ENCODE peak calls at places on chromosomes 3 and 15, in six cellular contexts. H is HCT116, K is NB4, L is left ventricle myocardium inferior, R is GM12865, I is HFF-Myc. V is an unnamed sample.
A peak's percentile ranks its signal among the peaks of the same experiment; 100 is the strongest.

GRCh38 chr3:119418091-119418512 is 45.3 kb downstream of the TMEM39A start:
- DNase-seq in H (no peak), K (no peak), L (no peak), R (no peak), I (no peak), V (no peak)

GRCh38 chr3:39249453-39250115 is 30.3 kb downstream of the CX3CR1 start:
- DNase-seq in H (no peak), K (peak; percentile 21), L (no peak), R (peak; percentile 51), I (no peak), V (peak; percentile 2)

GRCh38 chr3:55873523-55874254 is 386.6 kb upstream of the WNT5A start:
- DNase-seq in H (no peak), K (no peak), L (no peak), R (no peak), I (no peak), V (no peak)

GRCh38 chr3:186609247-186609868 is 3.5 kb upstream of the AHSG start:
- DNase-seq in H (peak; percentile 41), K (peak; percentile 46), L (no peak), R (peak; percentile 41), I (no peak), V (no peak)

GRCh38 chr3:43648957-43649356 is 27.1 kb upstream of the ANO10 start:
- DNase-seq in H (no peak), K (no peak), L (no peak), R (no peak), I (no peak), V (no peak)

GRCh38 chr15:45606413-45606812 is 19.2 kb downstream of the BLOC1S6 start:
- DNase-seq in H (no peak), K (no peak), L (no peak), R (peak; percentile 17), I (no peak), V (no peak)

GRCh38 chr3:131232711-131233267 is 148.8 kb upstream of the NUDT16 start:
- DNase-seq in H (no peak), K (no peak), L (no peak), R (no peak), I (no peak), V (no peak)

GRCh38 chr3:125403789-125404188 is 28.7 kb upstream of the ZNF148 start:
- DNase-seq in H (no peak), K (peak; percentile 24), L (no peak), R (no peak), I (no peak), V (no peak)

GRCh38 chr15:26661727-26662126 is 111.1 kb downstream of the GABRB3 start:
- DNase-seq in H (no peak), K (peak; percentile 10), L (no peak), R (no peak), I (no peak), V (no peak)

GRCh38 chr15:64029111-64029510 is 17.2 kb downstream of the DAPK2 start:
- DNase-seq in H (no peak), K (no peak), L (no peak), R (no peak), I (no peak), V (no peak)

GRCh38 chr3:197352382-197352781 is 54.0 kb upstream of the DLG1 start:
- DNase-seq in H (no peak), K (no peak), L (peak; percentile 71), R (no peak), I (peak; percentile 48), V (no peak)

GRCh38 chr3:98563661-98564281 is 29.6 kb downstream of the CPOX start:
- DNase-seq in H (no peak), K (peak; percentile 23), L (no peak), R (peak; percentile 91), I (peak; percentile 40), V (peak; percentile 59)

GRCh38 chr3:45145681-45146614 is at the start of gene CDCP1:
- DNase-seq in H (no peak), K (no peak), L (no peak), R (no peak), I (no peak), V (no peak)

GRCh38 chr3:30933478-30934207 is 39.2 kb upstream of the GADL1 start:
- DNase-seq in H (no peak), K (no peak), L (no peak), R (no peak), I (no peak), V (no peak)

GRCh38 chr3:42300013-42300412 is 34.0 kb upstream of the CCK start:
- DNase-seq in H (no peak), K (peak; percentile 46), L (no peak), R (peak; percentile 49), I (peak; percentile 10), V (peak; percentile 2)

GRCh38 chr3:165210132-165210531 is 13.9 kb upstream of the SLITRK3 start:
- DNase-seq in H (peak; percentile 7), K (no peak), L (no peak), R (no peak), I (no peak), V (no peak)

GRCh38 chr3:14223595-14223994 is 45.0 kb downstream of the LSM3 start:
- DNase-seq in H (no peak), K (no peak), L (no peak), R (peak; percentile 29), I (no peak), V (no peak)

GRCh38 chr3:56423537-56424209 is 44.6 kb downstream of the ERC2 start:
- DNase-seq in H (no peak), K (no peak), L (no peak), R (peak; percentile 40), I (peak; percentile 44), V (no peak)

GRCh38 chr3:100603449-100603848 is 6.0 kb upstream of the ADGRG7 start:
- DNase-seq in H (peak; percentile 41), K (peak; percentile 14), L (no peak), R (peak; percentile 51), I (no peak), V (no peak)

GRCh38 chr15:70505411-70505919 is 257.9 kb downstream of the UACA start:
- DNase-seq in H (peak; percentile 75), K (peak; percentile 78), L (no peak), R (peak; percentile 66), I (no peak), V (peak; percentile 79)

GRCh38 chr15:80093854-80094418 is 34.5 kb downstream of the ZFAND6 start:
- DNase-seq in H (no peak), K (peak; percentile 73), L (peak; percentile 51), R (no peak), I (no peak), V (no peak)

GRCh38 chr15:52021128-52021671 is 2.2 kb downstream of the MAPK6 start:
- DNase-seq in H (peak; percentile 54), K (peak; percentile 93), L (no peak), R (peak; percentile 93), I (peak; percentile 71), V (peak; percentile 75)

GRCh38 chr15:52171386-52171785 is 19.8 kb downstream of the GNB5 start:
- DNase-seq in H (no peak), K (peak; percentile 26), L (no peak), R (no peak), I (no peak), V (no peak)

GRCh38 chr3:151084893-151085226 is 604 bp upstream of the MED12L start:
- DNase-seq in H (no peak), K (no peak), L (no peak), R (no peak), I (no peak), V (no peak)

GRCh38 chr3:151086484-151087456 is 1.3 kb downstream of the MED12L start:
- DNase-seq in H (peak; percentile 22), K (peak; percentile 80), L (peak; percentile 65), R (peak; percentile 85), I (peak; percentile 50), V (peak; percentile 65)

GRCh38 chr3:151085227-151085888 is at the start of gene MED12L:
- DNase-seq in H (peak; percentile 45), K (peak; percentile 72), L (peak; percentile 68), R (peak; percentile 86), I (no peak), V (peak; percentile 26)

GRCh38 chr3:151085889-151086483 is 522 bp downstream of the MED12L start:
- DNase-seq in H (no peak), K (peak; percentile 11), L (no peak), R (peak; percentile 14), I (no peak), V (no peak)

DNA sequence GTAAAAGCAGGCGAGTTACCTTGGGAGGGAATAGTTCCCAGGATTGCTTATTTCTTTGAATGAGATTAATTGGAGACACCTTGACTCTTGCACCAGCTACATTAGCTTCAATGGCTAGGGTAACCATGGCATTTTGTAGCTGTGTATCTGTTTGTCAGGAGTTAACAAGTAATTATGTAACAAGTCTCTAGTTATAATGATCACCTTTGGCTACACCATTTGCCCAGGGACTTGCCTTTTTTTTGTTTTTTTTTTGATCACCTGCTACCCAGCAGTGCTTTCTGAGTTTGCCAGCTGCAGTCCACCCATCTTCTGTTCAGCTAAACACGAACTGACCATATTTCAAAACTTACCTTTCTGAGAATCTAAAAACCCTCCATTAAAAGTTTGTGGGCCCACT is 2.2 kb downstream of the MED12L start:
- DNase-seq in H (no peak), K (no peak), L (no peak), R (no peak), I (no peak), V (no peak)
- H3K4me3 ChIP-seq in H (no peak overlapping the region), K (no peak overlapping the region), L (peak overlapping the region; percentile 80), R (no peak overlapping the region), I (no peak overlapping the region), V (no peak overlapping the region)

GRCh38 chr15:83284563-83285283 is at the start of gene BNC1:
- DNase-seq in H (no peak), K (no peak), L (no peak), R (no peak), I (no peak), V (no peak)
- H3K4me3 ChIP-seq in H (no peak within 1 kb of the TSS), K (no peak within 1 kb of the TSS), L (peak within 1 kb of the TSS; percentile 69), R (no peak within 1 kb of the TSS), I (peak within 1 kb of the TSS; percentile 61), V (peak within 1 kb of the TSS; percentile 91)

GRCh38 chr3:184565421-184566211 is 4.0 kb downstream of the EPHB3 start:
- DNase-seq in H (peak; percentile 60), K (no peak), L (no peak), R (no peak), I (peak; percentile 65), V (peak; percentile 70)

GRCh38 chr3:184568591-184568917 is 7.0 kb downstream of the EPHB3 start:
- DNase-seq in H (no peak), K (no peak), L (no peak), R (no peak), I (no peak), V (no peak)

GRCh38 chr3:184564685-184565385 is 3.2 kb downstream of the EPHB3 start:
- DNase-seq in H (no peak), K (no peak), L (no peak), R (no peak), I (no peak), V (no peak)

GRCh38 chr3:184567924-184568590 is 6.5 kb downstream of the EPHB3 start:
- DNase-seq in H (no peak), K (peak; percentile 34), L (no peak), R (no peak), I (peak; percentile 22), V (no peak)

GRCh38 chr3:184566441-184567414 is 5.1 kb downstream of the EPHB3 start:
- DNase-seq in H (no peak), K (no peak), L (no peak), R (no peak), I (no peak), V (no peak)
- H3K4me3 ChIP-seq in H (no peak overlapping the region), K (no peak overlapping the region), L (no peak overlapping the region), R (no peak overlapping the region), I (no peak overlapping the region), V (no peak overlapping the region)

DNA sequence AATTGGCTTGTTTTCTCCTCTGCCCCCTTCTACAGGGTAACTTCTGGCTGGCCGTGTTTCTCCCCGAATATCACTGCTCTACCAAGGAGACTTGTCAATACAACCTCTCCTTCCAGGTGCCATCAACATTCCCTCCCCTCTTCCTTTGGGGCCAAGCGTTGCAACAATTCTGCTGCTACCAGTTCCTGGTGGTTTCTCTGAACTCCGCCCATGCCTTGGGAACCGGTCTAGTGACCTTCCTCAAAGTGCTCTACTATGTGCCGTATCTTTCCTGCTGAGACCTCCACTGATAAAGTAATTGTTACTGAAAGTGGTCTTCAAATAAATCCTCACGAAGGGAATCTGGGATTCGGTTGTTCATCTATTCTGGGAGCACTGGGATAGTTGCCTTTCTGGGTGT is 26.2 kb downstream of the PCSK6 start:
- DNase-seq in H (no peak), K (no peak), L (no peak), R (no peak), I (no peak), V (no peak)
- H3K4me3 ChIP-seq in H (no peak overlapping the region), K (no peak overlapping the region), L (no peak overlapping the region), R (no peak overlapping the region), I (no peak overlapping the region), V (no peak overlapping the region)